ENCODE peak calls at places on chromosomes 5 and 9, in six cellular contexts. B is activated gamma-delta T cell treated with anti-CD3 and anti-CD28 coated beads, Interleukin-2, amount 50 U/mL, for 16 hours; H is CD4-positive, alpha-beta memory T cell; O is skeletal muscle cell; G is NCI-H1105 treated with DMSO at 0.1 percent for 48 hours; Z is effector CD8-positive, alpha-beta T cell. N is an unnamed sample.

GRCh38 chr9:131678499-131679111 is 61.3 kb downstream of the RAPGEF1 start:
- DNase-seq in B (peak; percentile 79), H (peak; percentile 65), O (peak; percentile 90), G (no peak), Z (no peak), N (peak; percentile 4)

GRCh38 chr5:61679562-61679961 is 347.5 kb downstream of the ZSWIM6 start:
- DNase-seq in B (no peak), H (no peak), O (no peak), G (no peak), Z (no peak), N (no peak)

GRCh38 chr9:137968235-137968634 is 90.7 kb downstream of the CACNA1B start:
- DNase-seq in B (no peak), H (no peak), O (no peak), G (no peak), Z (no peak), N (no peak)

GRCh38 chr5:139177809-139178581 is 20.2 kb downstream of the SIL1 start:
- DNase-seq in B (no peak), H (no peak), O (no peak), G (peak; percentile 83), Z (no peak), N (no peak)

GRCh38 chr9:137167752-137168574 is 1.9 kb downstream of the LRRC26 start:
- DNase-seq in B (no peak), H (no peak), O (no peak), G (peak; percentile 60), Z (no peak), N (no peak)

GRCh38 chr5:172403822-172404221 is 50.5 kb downstream of the SH3PXD2B start:
- DNase-seq in B (no peak), H (no peak), O (no peak), G (no peak), Z (no peak), N (no peak)

GRCh38 chr9:126629007-126629674 is 15.4 kb downstream of the LMX1B start:
- DNase-seq in B (no peak), H (no peak), O (no peak), G (no peak), Z (no peak), N (no peak)

GRCh38 chr5:147310059-147310704 is 75.4 kb downstream of the STK32A start:
- DNase-seq in B (no peak), H (no peak), O (peak; percentile 22), G (peak; percentile 82), Z (no peak), N (no peak)

GRCh38 chr9:132609829-132610228 is 27.4 kb downstream of the BARHL1 start:
- DNase-seq in B (no peak), H (no peak), O (peak; percentile 85), G (no peak), Z (no peak), N (no peak)

GRCh38 chr9:72271617-72272478 is 93.2 kb downstream of the ZFAND5 start:
- DNase-seq in B (peak; percentile 22), H (peak; percentile 28), O (no peak), G (peak; percentile 31), Z (peak; percentile 8), N (peak; percentile 0)

GRCh38 chr9:2765250-2765880 is 48.1 kb downstream of the KCNV2 start:
- DNase-seq in B (no peak), H (peak; percentile 2), O (no peak), G (no peak), Z (no peak), N (no peak)

GRCh38 chr5:143355710-143356109 is 47.8 kb downstream of the NR3C1 start:
- DNase-seq in B (peak; percentile 24), H (peak; percentile 64), O (peak; percentile 68), G (peak; percentile 73), Z (peak; percentile 34), N (peak; percentile 55)

GRCh38 chr5:149677721-149678120 is 52.4 kb upstream of the PPARGC1B start:
- DNase-seq in B (no peak), H (no peak), O (no peak), G (no peak), Z (no peak), N (no peak)

GRCh38 chr9:129496187-129497063 is 124.5 kb downstream of the C9orf50 start:
- DNase-seq in B (peak; percentile 78), H (peak; percentile 60), O (peak; percentile 86), G (peak; percentile 83), Z (peak; percentile 45), N (peak; percentile 49)

GRCh38 chr9:111400564-111400898 is 70.5 kb upstream of the OR2K2 start:
- DNase-seq in B (no peak), H (no peak), O (no peak), G (no peak), Z (no peak), N (no peak)

GRCh38 chr9:123360161-123361085 is 4.4 kb downstream of the CRB2 start:
- DNase-seq in B (no peak), H (no peak), O (no peak), G (no peak), Z (no peak), N (no peak)

GRCh38 chr9:4228606-4229005 is 71.3 kb downstream of the GLIS3 start:
- DNase-seq in B (no peak), H (no peak), O (no peak), G (no peak), Z (no peak), N (peak; percentile 3)

GRCh38 chr9:135344523-135344901 is 135.1 kb upstream of the PPP1R26 start:
- DNase-seq in B (no peak), H (no peak), O (no peak), G (no peak), Z (no peak), N (no peak)

GRCh38 chr5:160605266-160605665 is 183.6 kb downstream of the PTTG1 start:
- DNase-seq in B (no peak), H (no peak), O (no peak), G (no peak), Z (no peak), N (no peak)

GRCh38 chr5:118040496-118040895 is 947.9 kb downstream of the DTWD2 start:
- DNase-seq in B (no peak), H (no peak), O (no peak), G (no peak), Z (no peak), N (no peak)

GRCh38 chr9:87184956-87185642 is 237.8 kb upstream of the GAS1 start:
- DNase-seq in B (no peak), H (no peak), O (no peak), G (no peak), Z (no peak), N (no peak)

GRCh38 chr5:119406551-119406950 is 45.7 kb upstream of the HSD17B4 start:
- DNase-seq in B (no peak), H (no peak), O (no peak), G (no peak), Z (no peak), N (no peak)

GRCh38 chr5:31385774-31386537 is 145.9 kb downstream of the DROSHA start:
- DNase-seq in B (no peak), H (no peak), O (no peak), G (no peak), Z (no peak), N (no peak)

GRCh38 chr5:41835625-41836024 is 34.6 kb downstream of the OXCT1 start:
- DNase-seq in B (no peak), H (no peak), O (peak; percentile 76), G (no peak), Z (no peak), N (no peak)

GRCh38 chr5:191036-191948 is at the start of gene LRRC14B:
- DNase-seq in B (no peak), H (no peak), O (no peak), G (no peak), Z (no peak), N (no peak)

GRCh38 chr5:159104058-159104651 is 4.4 kb upstream of the EBF1 start:
- DNase-seq in B (no peak), H (no peak), O (no peak), G (no peak), Z (no peak), N (no peak)

GRCh38 chr9:3482578-3482977 is 43.2 kb downstream of the RFX3 start:
- DNase-seq in B (no peak), H (no peak), O (no peak), G (no peak), Z (no peak), N (no peak)

GRCh38 chr9:4517274-4517673 is 27.0 kb downstream of the SLC1A1 start:
- DNase-seq in B (no peak), H (no peak), O (no peak), G (no peak), Z (no peak), N (no peak)

GRCh38 chr9:89029788-89030187 is 38.5 kb downstream of the S1PR3 start:
- DNase-seq in B (no peak), H (no peak), O (no peak), G (no peak), Z (no peak), N (no peak)

GRCh38 chr9:137778914-137779313 is 98.7 kb upstream of the CACNA1B start:
- DNase-seq in B (no peak), H (no peak), O (no peak), G (no peak), Z (no peak), N (no peak)

N was measured in stimulated activated naive CD4-positive, alpha-beta T cell.